ENCODE peak calls at places on chromosomes 11 and 22, in six cellular contexts. I is endothelial cell of umbilical vein, A is NCI-H1930, O is NCI-H1694 treated with DMSO at 0.1 percent for 48 hours, B is retina, T is choroid plexus epithelial cell. G is an unnamed sample.
A peak's percentile ranks its signal among the peaks of the same experiment; 100 is the strongest.

GRCh38 chr11:123630126-123630531 is 24.3 kb downstream of the SCN3B start:
- DNase-seq in T (no peak), O (no peak), A (no peak), B (no peak), I (no peak), G (no peak)

GRCh38 chr22:27802389-27803079 is 978 bp upstream of the MN1 start:
- DNase-seq in T (no peak), A (no peak), O (no peak), I (peak; percentile 35), B (no peak), G (peak; percentile 24)

GRCh38 chr11:79592441-79593223 is 151.8 kb upstream of the TENM4 start:
- DNase-seq in A (no peak), B (peak; percentile 80), I (no peak), T (no peak), O (no peak), G (no peak)

GRCh38 chr11:22340803-22341581 is 2.8 kb downstream of the SLC17A6 start:
- DNase-seq in A (no peak), I (no peak), O (no peak), T (no peak), B (peak; percentile 79), G (no peak)

GRCh38 chr11:108758458-108758857 is 93.6 kb downstream of the DDX10 start:
- DNase-seq in B (no peak), T (no peak), O (no peak), I (no peak), A (no peak), G (no peak)

GRCh38 chr11:26675233-26675928 is 46.5 kb downstream of the SLC5A12 start:
- DNase-seq in A (no peak), O (no peak), B (no peak), I (no peak), T (no peak), G (no peak)

GRCh38 chr22:48923165-48923875 is 904.4 kb downstream of the BRD1 start:
- DNase-seq in O (peak; percentile 85), T (no peak), I (no peak), A (no peak), B (no peak), G (no peak)

GRCh38 chr11:73463359-73463758 is 87.2 kb downstream of the RELT start:
- DNase-seq in T (peak; percentile 69), A (no peak), O (no peak), I (no peak), B (no peak), G (no peak)

GRCh38 chr11:77771135-77771534 is 49.4 kb downstream of the RSF1 start:
- DNase-seq in A (no peak), T (peak; percentile 14), I (no peak), O (no peak), B (no peak), G (no peak)

GRCh38 chr11:116457336-116458007 is 315.3 kb downstream of the BUD13 start:
- DNase-seq in B (peak; percentile 76), O (no peak), T (no peak), I (no peak), A (no peak), G (no peak)

GRCh38 chr11:130272336-130272735 is 42.4 kb downstream of the ZBTB44 start:
- DNase-seq in T (no peak), O (no peak), I (no peak), A (no peak), B (no peak), G (no peak)

GRCh38 chr11:69012092-69013008 is 696 bp downstream of the MRGPRF start:
- DNase-seq in B (no peak), T (peak; percentile 42), O (no peak), I (no peak), A (no peak), G (no peak)

GRCh38 chr11:119741369-119742262 is 12.6 kb upstream of the NECTIN1 start:
- DNase-seq in B (peak; percentile 83), T (no peak), O (no peak), A (no peak), I (peak; percentile 20), G (peak; percentile 62)

GRCh38 chr11:61956191-61957027 is 6.3 kb downstream of the BEST1 start:
- DNase-seq in O (no peak), A (no peak), T (no peak), I (no peak), B (peak; percentile 5), G (no peak)

GRCh38 chr11:48034926-48035876 is 54.8 kb downstream of the PTPRJ start:
- DNase-seq in A (no peak), O (no peak), B (no peak), T (no peak), I (no peak), G (no peak)

GRCh38 chr11:48900131-48900800 is 83.4 kb downstream of the TRIM51G start:
- DNase-seq in B (no peak), T (no peak), I (no peak), A (no peak), O (no peak), G (no peak)

GRCh38 chr22:24409707-24410106 is 17.7 kb upstream of the ADORA2A start:
- DNase-seq in O (no peak), A (no peak), I (no peak), T (peak; percentile 36), B (no peak), G (no peak)

GRCh38 chr11:130390071-130390758 is 38.2 kb downstream of the ADAMTS8 start:
- DNase-seq in A (no peak), O (peak; percentile 7), T (peak; percentile 89), I (peak; percentile 32), B (peak; percentile 19), G (peak; percentile 37)

GRCh38 chr11:20671856-20672546 is 2.6 kb downstream of the NELL1 start:
- DNase-seq in I (no peak), T (peak; percentile 4), O (peak; percentile 40), B (peak; percentile 54), A (peak; percentile 46), G (peak; percentile 3)

GRCh38 chr11:89540826-89541225 is 49.7 kb upstream of the NOX4 start:
- DNase-seq in I (no peak), O (no peak), B (no peak), T (no peak), A (no peak), G (no peak)

GRCh38 chr11:115874843-115875242 is 370.6 kb upstream of the CADM1 start:
- DNase-seq in I (no peak), A (no peak), B (no peak), T (no peak), O (no peak), G (no peak)

GRCh38 chr22:26615149-26615548 is 2.7 kb downstream of the CRYBB1 start:
- DNase-seq in I (no peak), A (no peak), T (no peak), B (no peak), O (no peak), G (no peak)

GRCh38 chr11:35983965-35984364 is 40.1 kb downstream of the LDLRAD3 start:
- DNase-seq in B (no peak), O (no peak), I (no peak), A (no peak), T (no peak), G (no peak)

G was measured in dermis blood vessel endothelial cell.